ENCODE peak calls at places on chromosomes 7 and 10, in nine cellular contexts. One of them, this sample, is unnamed.

GRCh38 chr7:96636342-96636865 is 73.2 kb downstream of the SEM1 start:
- DNase-seq in body of pancreas: no peak
- DNase-seq in uterus: no peak
- DNase-seq in stomach: no peak
- DNase-seq in Peyer's patch: no peak
- DNase-seq in heart left ventricle: no peak
- DNase-seq in adrenal gland: no peak
- DNase-seq in H54: no peak
- DNase-seq in suprapubic skin: no peak
- DNase-seq in this sample: no peak

GRCh38 chr7:47380325-47381131 is 201.4 kb downstream of the TNS3 start:
- DNase-seq in body of pancreas: peak
- DNase-seq in uterus: no peak
- DNase-seq in stomach: peak
- DNase-seq in Peyer's patch: no peak
- DNase-seq in heart left ventricle: no peak
- DNase-seq in adrenal gland: no peak
- DNase-seq in H54: no peak
- DNase-seq in suprapubic skin: no peak
- DNase-seq in this sample: peak

GRCh38 chr7:105621617-105622016 is 40.3 kb upstream of the EFCAB10 start:
- DNase-seq in body of pancreas: no peak
- DNase-seq in uterus: peak
- DNase-seq in stomach: no peak
- DNase-seq in Peyer's patch: no peak
- DNase-seq in heart left ventricle: peak
- DNase-seq in adrenal gland: no peak
- DNase-seq in H54: no peak
- DNase-seq in suprapubic skin: no peak
- DNase-seq in this sample: no peak

GRCh38 chr7:6284461-6285360 is 12.3 kb upstream of the CYTH3 start:
- DNase-seq in body of pancreas: no peak
- DNase-seq in uterus: no peak
- DNase-seq in stomach: no peak
- DNase-seq in Peyer's patch: no peak
- DNase-seq in heart left ventricle: no peak
- DNase-seq in adrenal gland: no peak
- DNase-seq in H54: no peak
- DNase-seq in suprapubic skin: no peak
- DNase-seq in this sample: no peak

GRCh38 chr7:112869111-112869774 is 79.0 kb upstream of the TMEM168 start:
- DNase-seq in body of pancreas: no peak
- DNase-seq in uterus: no peak
- DNase-seq in stomach: peak
- DNase-seq in Peyer's patch: peak
- DNase-seq in heart left ventricle: no peak
- DNase-seq in adrenal gland: peak
- DNase-seq in H54: peak
- DNase-seq in suprapubic skin: no peak
- DNase-seq in this sample: no peak

GRCh38 chr10:79065091-79065551 is 3.6 kb upstream of the ZMIZ1 start:
- DNase-seq in body of pancreas: peak
- DNase-seq in uterus: no peak
- DNase-seq in stomach: no peak
- DNase-seq in Peyer's patch: no peak
- DNase-seq in heart left ventricle: no peak
- DNase-seq in adrenal gland: no peak
- DNase-seq in H54: no peak
- DNase-seq in suprapubic skin: no peak
- DNase-seq in this sample: peak

GRCh38 chr7:45670717-45671116 is 96.5 kb downstream of the ADCY1 start:
- DNase-seq in body of pancreas: no peak
- DNase-seq in uterus: no peak
- DNase-seq in stomach: peak
- DNase-seq in Peyer's patch: peak
- DNase-seq in heart left ventricle: peak
- DNase-seq in adrenal gland: peak
- DNase-seq in H54: no peak
- DNase-seq in suprapubic skin: peak
- DNase-seq in this sample: peak

GRCh38 chr10:59593768-59594167 is 115.9 kb downstream of the SLC16A9 start:
- DNase-seq in body of pancreas: no peak
- DNase-seq in uterus: no peak
- DNase-seq in stomach: no peak
- DNase-seq in Peyer's patch: no peak
- DNase-seq in heart left ventricle: no peak
- DNase-seq in adrenal gland: no peak
- DNase-seq in H54: no peak
- DNase-seq in suprapubic skin: no peak
- DNase-seq in this sample: no peak

GRCh38 chr7:139734395-139734794 is 43.4 kb downstream of the HIPK2 start:
- DNase-seq in body of pancreas: peak
- DNase-seq in uterus: no peak
- DNase-seq in stomach: no peak
- DNase-seq in Peyer's patch: peak
- DNase-seq in heart left ventricle: peak
- DNase-seq in adrenal gland: no peak
- DNase-seq in H54: no peak
- DNase-seq in suprapubic skin: no peak
- DNase-seq in this sample: peak

GRCh38 chr7:124032369-124033092 is at the start of gene TMEM229A:
- DNase-seq in body of pancreas: peak
- DNase-seq in uterus: peak
- DNase-seq in stomach: peak
- DNase-seq in Peyer's patch: no peak
- DNase-seq in heart left ventricle: peak
- DNase-seq in adrenal gland: peak
- DNase-seq in H54: no peak
- DNase-seq in suprapubic skin: no peak
- DNase-seq in this sample: no peak

GRCh38 chr10:71520042-71520441 is 123.3 kb downstream of the CDH23 start:
- DNase-seq in body of pancreas: no peak
- DNase-seq in uterus: no peak
- DNase-seq in stomach: no peak
- DNase-seq in Peyer's patch: no peak
- DNase-seq in heart left ventricle: no peak
- DNase-seq in adrenal gland: no peak
- DNase-seq in H54: no peak
- DNase-seq in suprapubic skin: no peak
- DNase-seq in this sample: no peak

GRCh38 chr7:55971045-55971444 is 6.7 kb downstream of the NIPSNAP2 start:
- DNase-seq in body of pancreas: no peak
- DNase-seq in uterus: no peak
- DNase-seq in stomach: no peak
- DNase-seq in Peyer's patch: peak
- DNase-seq in heart left ventricle: peak
- DNase-seq in adrenal gland: no peak
- DNase-seq in H54: no peak
- DNase-seq in suprapubic skin: no peak
- DNase-seq in this sample: no peak

GRCh38 chr7:42924223-42924877 is 7.6 kb downstream of the PSMA2 start:
- DNase-seq in body of pancreas: no peak
- DNase-seq in uterus: no peak
- DNase-seq in stomach: no peak
- DNase-seq in Peyer's patch: no peak
- DNase-seq in heart left ventricle: no peak
- DNase-seq in adrenal gland: no peak
- DNase-seq in H54: no peak
- DNase-seq in suprapubic skin: no peak
- DNase-seq in this sample: no peak

GRCh38 chr7:52696183-52696582 is 339.2 kb upstream of the POM121L12 start:
- DNase-seq in body of pancreas: no peak
- DNase-seq in uterus: no peak
- DNase-seq in stomach: no peak
- DNase-seq in Peyer's patch: no peak
- DNase-seq in heart left ventricle: no peak
- DNase-seq in adrenal gland: no peak
- DNase-seq in H54: no peak
- DNase-seq in suprapubic skin: no peak
- DNase-seq in this sample: no peak

GRCh38 chr10:94219829-94220228 is 142.9 kb downstream of the NOC3L start:
- DNase-seq in body of pancreas: no peak
- DNase-seq in uterus: no peak
- DNase-seq in stomach: no peak
- DNase-seq in Peyer's patch: no peak
- DNase-seq in heart left ventricle: no peak
- DNase-seq in adrenal gland: no peak
- DNase-seq in H54: peak
- DNase-seq in suprapubic skin: no peak
- DNase-seq in this sample: no peak

GRCh38 chr10:66625709-66626590 is 299.9 kb upstream of the LRRTM3 start:
- DNase-seq in body of pancreas: no peak
- DNase-seq in uterus: no peak
- DNase-seq in stomach: no peak
- DNase-seq in Peyer's patch: no peak
- DNase-seq in heart left ventricle: no peak
- DNase-seq in adrenal gland: no peak
- DNase-seq in H54: no peak
- DNase-seq in suprapubic skin: no peak
- DNase-seq in this sample: no peak

GRCh38 chr7:115274-115911 is 77.0 kb upstream of the FAM20C start:
- DNase-seq in body of pancreas: no peak
- DNase-seq in uterus: no peak
- DNase-seq in stomach: no peak
- DNase-seq in Peyer's patch: peak
- DNase-seq in heart left ventricle: no peak
- DNase-seq in adrenal gland: peak
- DNase-seq in H54: no peak
- DNase-seq in suprapubic skin: no peak
- DNase-seq in this sample: peak

DNA sequence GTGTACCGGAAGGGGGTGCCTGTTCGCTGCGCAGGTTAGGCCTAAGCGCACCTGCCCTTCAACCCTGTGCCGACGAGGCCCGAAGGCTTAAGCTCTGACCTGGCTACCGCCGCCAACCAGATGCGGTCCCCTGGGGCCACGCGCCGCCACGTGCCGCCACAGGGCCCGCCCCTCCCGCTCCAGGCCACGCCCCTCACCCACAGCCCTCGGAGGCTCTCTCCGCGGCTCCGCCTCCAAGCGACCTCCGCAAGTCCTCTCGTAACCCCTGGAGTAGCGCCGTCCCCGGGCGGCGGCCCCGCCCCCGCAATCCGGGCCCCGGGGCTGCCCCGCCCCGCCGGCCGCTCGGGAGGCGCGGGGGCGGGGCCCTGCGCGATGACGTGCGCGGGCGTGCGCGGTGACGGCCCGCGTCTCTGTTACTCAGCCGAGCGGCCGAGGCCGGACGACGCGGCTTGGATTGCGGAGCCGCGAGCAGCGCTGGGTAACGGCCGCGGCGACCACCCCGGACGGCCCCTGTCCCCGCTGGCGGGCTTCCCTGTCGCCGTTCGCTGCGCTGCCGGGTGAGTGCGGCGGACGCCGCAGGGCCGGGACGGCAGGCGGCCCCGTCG is at the start of gene MAPK8:
- DNase-seq in body of pancreas: peak
- DNase-seq in uterus: peak
- DNase-seq in stomach: peak
- DNase-seq in Peyer's patch: peak
- DNase-seq in heart left ventricle: peak
- DNase-seq in adrenal gland: peak
- DNase-seq in H54: peak
- DNase-seq in suprapubic skin: peak
- DNase-seq in this sample: peak
- TF ChIP-seq POLR2A in body of pancreas: peak
- TF ChIP-seq POLR2A in uterus: peak
- TF ChIP-seq POLR2A in stomach: peak
- TF ChIP-seq POLR2A in Peyer's patch: peak
- TF ChIP-seq POLR2A in heart left ventricle: peak
- TF ChIP-seq POLR2A in adrenal gland: peak
- TF ChIP-seq POLR2A in H54: peak
- TF ChIP-seq POLR2A in suprapubic skin: no peak
- TF ChIP-seq POLR2A in this sample: peak

GRCh38 chr7:32044739-32045138 is 25.5 kb downstream of the PDE1C start:
- DNase-seq in body of pancreas: no peak
- DNase-seq in uterus: no peak
- DNase-seq in stomach: no peak
- DNase-seq in Peyer's patch: no peak
- DNase-seq in heart left ventricle: no peak
- DNase-seq in adrenal gland: no peak
- DNase-seq in H54: no peak
- DNase-seq in suprapubic skin: no peak
- DNase-seq in this sample: no peak

GRCh38 chr7:32045228-32045627 is 25.0 kb downstream of the PDE1C start:
- DNase-seq in body of pancreas: no peak
- DNase-seq in uterus: no peak
- DNase-seq in stomach: no peak
- DNase-seq in Peyer's patch: no peak
- DNase-seq in heart left ventricle: no peak
- DNase-seq in adrenal gland: no peak
- DNase-seq in H54: no peak
- DNase-seq in suprapubic skin: no peak
- DNase-seq in this sample: no peak

GRCh38 chr7:32043688-32044087 is 26.5 kb downstream of the PDE1C start:
- DNase-seq in body of pancreas: no peak
- DNase-seq in uterus: no peak
- DNase-seq in stomach: no peak
- DNase-seq in Peyer's patch: no peak
- DNase-seq in heart left ventricle: no peak
- DNase-seq in adrenal gland: no peak
- DNase-seq in H54: no peak
- DNase-seq in suprapubic skin: no peak
- DNase-seq in this sample: no peak

GRCh38 chr7:32039000-32039756 is 31.0 kb downstream of the PDE1C start:
- DNase-seq in body of pancreas: no peak
- DNase-seq in uterus: no peak
- DNase-seq in stomach: no peak
- DNase-seq in Peyer's patch: no peak
- DNase-seq in heart left ventricle: no peak
- DNase-seq in adrenal gland: no peak
- DNase-seq in H54: no peak
- DNase-seq in suprapubic skin: no peak
- DNase-seq in this sample: no peak

GRCh38 chr7:32042900-32043299 is 27.3 kb downstream of the PDE1C start:
- DNase-seq in body of pancreas: no peak
- DNase-seq in uterus: no peak
- DNase-seq in stomach: no peak
- DNase-seq in Peyer's patch: no peak
- DNase-seq in heart left ventricle: no peak
- DNase-seq in adrenal gland: no peak
- DNase-seq in H54: no peak
- DNase-seq in suprapubic skin: no peak
- DNase-seq in this sample: no peak
- TF ChIP-seq POLR2A in body of pancreas: no peak
- TF ChIP-seq POLR2A in uterus: no peak
- TF ChIP-seq POLR2A in stomach: no peak
- TF ChIP-seq POLR2A in Peyer's patch: no peak
- TF ChIP-seq POLR2A in heart left ventricle: no peak
- TF ChIP-seq POLR2A in adrenal gland: no peak
- TF ChIP-seq POLR2A in H54: no peak
- TF ChIP-seq POLR2A in suprapubic skin: no peak
- TF ChIP-seq POLR2A in this sample: no peak

GRCh38 chr10:17660921-17661320 is 17.0 kb downstream of the STAM start:
- DNase-seq in body of pancreas: no peak
- DNase-seq in uterus: no peak
- DNase-seq in stomach: no peak
- DNase-seq in Peyer's patch: no peak
- DNase-seq in heart left ventricle: no peak
- DNase-seq in adrenal gland: no peak
- DNase-seq in H54: no peak
- DNase-seq in suprapubic skin: no peak
- DNase-seq in this sample: no peak
- TF ChIP-seq POLR2A in body of pancreas: no peak
- TF ChIP-seq POLR2A in uterus: no peak
- TF ChIP-seq POLR2A in stomach: no peak
- TF ChIP-seq POLR2A in Peyer's patch: no peak
- TF ChIP-seq POLR2A in heart left ventricle: no peak
- TF ChIP-seq POLR2A in adrenal gland: no peak
- TF ChIP-seq POLR2A in H54: no peak
- TF ChIP-seq POLR2A in suprapubic skin: no peak
- TF ChIP-seq POLR2A in this sample: no peak

GRCh38 chr10:35058686-35059085 is 31.5 kb downstream of the CUL2 start:
- DNase-seq in body of pancreas: no peak
- DNase-seq in uterus: no peak
- DNase-seq in stomach: no peak
- DNase-seq in Peyer's patch: no peak
- DNase-seq in heart left ventricle: no peak
- DNase-seq in adrenal gland: no peak
- DNase-seq in H54: no peak
- DNase-seq in suprapubic skin: no peak
- DNase-seq in this sample: no peak
- TF ChIP-seq POLR2A in body of pancreas: no peak
- TF ChIP-seq POLR2A in uterus: no peak
- TF ChIP-seq POLR2A in stomach: no peak
- TF ChIP-seq POLR2A in Peyer's patch: no peak
- TF ChIP-seq POLR2A in heart left ventricle: no peak
- TF ChIP-seq POLR2A in adrenal gland: no peak
- TF ChIP-seq POLR2A in H54: no peak
- TF ChIP-seq POLR2A in suprapubic skin: no peak
- TF ChIP-seq POLR2A in this sample: no peak

This sample was measured in lower leg skin.